ENCODE peak calls at places on chromosomes 16 and 17, in four cellular contexts. R is CD8-positive, alpha-beta T cell; O is HCT116; S is ovary. N is an unnamed sample. For H3K36me3 and H3K4me1, the result is how much of the 10 kb centered on the place peaks cover.

GRCh38 chr16:66950971-66951790 is 9.9 kb upstream of the CES3 start:
- DNase-seq in S (no peak), O (no peak), R (no peak), N (no peak)

GRCh38 chr17:65208753-65209152 is 71.6 kb downstream of the RGS9 start:
- DNase-seq in O (no peak), R (no peak), S (no peak), N (no peak)

GRCh38 chr17:33514369-33514768 is 221.3 kb upstream of the ASIC2 start:
- DNase-seq in R (no peak), O (no peak), S (no peak), N (no peak)

GRCh38 chr17:39573447-39574298 is 34.0 kb downstream of the NEUROD2 start:
- DNase-seq in R (no peak), S (peak), O (peak), N (peak)

GRCh38 chr17:67689534-67690177 is 28.1 kb upstream of the NOL11 start:
- DNase-seq in R (peak), O (peak), S (peak), N (peak)

GRCh38 chr16:67207857-67208524 is 9.1 kb downstream of the ELMO3 start:
- DNase-seq in R (no peak), O (no peak), S (peak), N (no peak)

GRCh38 chr17:7972131-7972785 is 30.2 kb upstream of the GUCY2D start:
- DNase-seq in S (no peak), O (no peak), R (no peak), N (no peak)

GRCh38 chr17:29664743-29665479 is 42.2 kb upstream of the CORO6 start:
- DNase-seq in O (peak), R (no peak), S (no peak), N (no peak)

GRCh38 chr17:32298721-32299578 is 33.3 kb downstream of the RHBDL3 start:
- DNase-seq in O (no peak), S (no peak), R (no peak), N (no peak)

GRCh38 chr17:83182620-83183063 is 103.2 kb downstream of the METRNL start:
- DNase-seq in R (no peak), S (no peak), O (no peak), N (peak)

GRCh38 chr17:66493283-66494019 is 191.0 kb downstream of the PRKCA start:
- DNase-seq in R (no peak), O (no peak), S (no peak), N (no peak)

GRCh38 chr16:81514041-81514559 is 69.5 kb downstream of the CMIP start:
- DNase-seq in S (no peak), R (no peak), O (no peak), N (no peak)

GRCh38 chr17:40486513-40487370 is 14.7 kb downstream of the TNS4 start:
- DNase-seq in R (no peak), O (peak), S (peak), N (no peak)

GRCh38 chr17:55398689-55399088 is 22.9 kb downstream of the MMD start:
- DNase-seq in O (no peak), S (no peak), R (no peak), N (no peak)

GRCh38 chr17:59620064-59620359 is 317 bp downstream of the CLTC start:
- DNase-seq in O (no peak), R (no peak), S (no peak), N (no peak)

GRCh38 chr17:47990962-47991731 is 20.2 kb downstream of the CDK5RAP3 start:
- DNase-seq in R (no peak), O (no peak), S (no peak), N (no peak)

GRCh38 chr16:15775663-15776304 is 81.0 kb downstream of the MYH11 start:
- DNase-seq in O (no peak), S (no peak), R (no peak), N (no peak)

GRCh38 chr17:42399121-42399520 is 10.9 kb upstream of the STAT3 start:
- DNase-seq in R (no peak), S (no peak), O (no peak), N (no peak)

GRCh38 chr17:77890771-77891170 is 67.7 kb upstream of the TNRC6C start:
- DNase-seq in S (no peak), R (no peak), O (no peak), N (no peak)

GRCh38 chr17:12768267-12768666 is 21.0 kb upstream of the ARHGAP44 start:
- DNase-seq in O (no peak), R (no peak), S (no peak), N (no peak)

GRCh38 chr17:72145972-72146755 is 25.3 kb downstream of the SOX9 start:
- DNase-seq in O (no peak), R (no peak), S (no peak), N (no peak)

GRCh38 chr16:28168991-28169554 is 42.7 kb downstream of the XPO6 start:
- DNase-seq in R (peak), O (no peak), S (no peak), N (no peak)

GRCh38 chr17:44901323-44901965 is 2.2 kb upstream of the EFTUD2 start:
- DNase-seq in R (no peak), S (no peak), O (no peak), N (no peak)

DNA sequence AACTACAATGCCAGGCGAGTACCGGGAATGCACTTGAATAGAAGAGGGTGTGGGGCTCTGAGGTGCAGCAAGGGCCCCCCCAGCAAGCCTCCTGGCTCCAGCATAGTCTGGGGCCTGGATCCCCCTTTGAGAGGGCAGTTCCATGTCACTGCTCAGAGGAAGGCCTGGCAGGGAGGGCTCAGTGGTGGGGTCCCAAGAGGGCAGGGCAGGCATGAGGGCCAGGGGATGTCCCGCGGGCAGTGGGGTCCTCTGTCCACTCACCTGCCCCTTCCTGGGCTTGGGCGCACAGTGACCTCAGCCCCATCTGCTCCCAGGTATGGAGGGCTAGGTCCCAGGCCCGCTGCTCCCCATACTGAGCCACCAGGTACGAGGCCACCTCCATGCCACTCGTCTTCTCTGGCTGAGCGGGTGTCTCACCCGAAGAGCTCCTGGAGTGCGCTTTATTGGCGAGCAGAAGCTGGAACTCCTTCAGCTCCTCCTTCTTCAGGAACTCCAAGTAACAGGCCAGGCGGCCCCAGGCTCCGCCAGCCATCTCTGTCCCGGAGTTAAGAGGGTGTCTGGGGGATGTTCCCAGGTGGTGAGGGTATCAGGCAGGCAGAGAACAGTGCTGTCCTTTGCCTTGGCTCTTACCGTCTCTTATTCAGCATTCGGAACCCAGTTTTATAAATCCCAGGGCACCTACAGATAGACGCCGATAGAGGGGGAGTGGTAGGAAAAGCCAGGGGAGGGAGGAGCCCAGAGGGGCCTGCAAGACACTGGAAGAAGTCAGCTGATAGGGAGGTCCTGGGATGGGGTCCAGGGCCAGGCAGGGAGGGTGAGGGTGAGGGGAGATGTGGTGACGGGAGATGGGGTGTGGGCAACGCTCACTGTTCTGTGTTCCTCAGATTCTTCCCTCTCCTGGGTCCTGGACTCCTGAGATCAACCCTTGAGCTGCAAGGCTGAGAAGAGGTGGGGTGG is 605 bp downstream of the NLRP1 start:
- DNase-seq in R (no peak), O (no peak), S (no peak), N (peak)
- TF ChIP-seq CTCF in R (no peak), O (no peak), S (no peak), N (no peak)

DNA sequence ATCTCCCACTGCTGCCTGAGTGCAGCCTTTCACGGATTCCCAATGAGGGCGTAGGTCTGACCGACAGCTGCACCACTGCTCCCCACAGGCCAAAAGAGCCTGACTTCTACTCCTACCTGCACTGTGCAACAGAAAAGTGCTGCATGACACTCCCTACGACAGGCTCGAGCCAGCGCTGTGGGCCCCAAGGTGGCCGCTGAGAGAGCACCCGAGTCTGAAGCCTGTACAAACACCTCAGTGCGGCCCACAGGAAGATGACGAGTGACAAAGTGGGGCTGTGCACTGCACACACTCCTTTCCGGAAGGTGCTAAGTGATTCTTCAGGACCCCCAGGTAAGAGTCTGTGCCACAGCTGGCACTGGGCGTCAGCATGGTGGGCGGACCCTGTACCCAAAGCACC is 41.2 kb downstream of the FANCA start:
- DNase-seq in O (no peak), R (no peak), S (no peak), N (no peak)
- H3K36me3 ChIP-seq in O (half or more), R (under half), S (under half), N (under half)

GRCh38 chr16:75264531-75264998 is 13.1 kb upstream of the BCAR1 start:
- DNase-seq in R (no peak), O (no peak), S (no peak), N (no peak)
- H3K4me1 ChIP-seq in R (under half), O (half or more), S (under half), N (under half)

DNA sequence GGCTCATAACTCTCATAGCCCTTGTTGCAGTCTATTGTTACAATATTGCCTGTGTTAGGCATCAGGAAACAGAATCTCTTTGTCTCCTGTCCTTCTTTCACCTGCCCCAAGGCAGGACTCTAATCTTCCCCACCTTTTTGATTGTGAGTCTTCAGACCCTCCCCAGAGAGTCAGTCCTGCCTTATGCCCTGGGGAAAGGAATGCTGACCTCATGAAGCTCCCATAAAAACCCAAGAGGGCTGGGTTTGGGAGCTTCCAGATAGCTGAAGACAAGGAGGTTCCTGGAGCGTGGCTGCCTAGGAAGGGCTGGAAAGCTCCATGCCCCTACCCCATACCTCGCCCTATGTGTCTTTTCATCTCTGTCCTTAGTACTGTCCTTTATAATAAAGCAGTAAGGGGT is 688.8 kb downstream of the WWOX start:
- DNase-seq in S (no peak), O (no peak), R (no peak), N (no peak)
- TF ChIP-seq CTCF in S (no peak), O (no peak), R (no peak), N (no peak)

GRCh38 chr16:70254095-70254964 is 2.6 kb upstream of the EXOSC6 start:
- DNase-seq in S (no peak), R (no peak), O (no peak), N (no peak)

GRCh38 chr16:70257391-70257790 is 5.7 kb upstream of the EXOSC6 start:
- DNase-seq in O (no peak), S (no peak), R (no peak), N (no peak)

GRCh38 chr16:70253291-70254094 is 1.8 kb upstream of the EXOSC6 start:
- DNase-seq in O (peak), S (no peak), R (no peak), N (peak)

GRCh38 chr16:70254965-70255286 is 3.2 kb upstream of the EXOSC6 start:
- DNase-seq in S (no peak), O (no peak), R (no peak), N (no peak)

DNA sequence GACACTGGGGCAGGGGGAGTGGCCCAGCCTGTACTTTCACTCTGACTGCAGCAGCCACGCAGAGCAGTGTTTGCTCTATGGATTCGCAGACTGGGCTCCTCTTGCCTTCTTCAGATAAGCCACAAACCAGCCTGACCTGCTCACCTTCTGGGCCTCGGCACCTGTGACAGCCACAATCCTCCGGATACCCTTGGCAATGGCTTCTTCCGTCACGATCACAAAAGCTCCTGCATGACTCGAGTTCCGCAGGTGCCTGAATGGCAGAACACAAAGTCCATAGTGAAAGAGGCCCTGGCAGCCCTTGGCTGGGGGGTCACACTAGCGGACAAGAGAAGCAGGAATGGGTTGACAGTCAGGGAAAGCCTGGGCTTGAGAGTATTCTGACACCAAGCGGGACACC is 3.8 kb upstream of the EXOSC6 start:
- DNase-seq in S (no peak), O (no peak), R (no peak), N (no peak)
- H3K36me3 ChIP-seq in S (under half), O (under half), R (under half), N (under half)

DNA sequence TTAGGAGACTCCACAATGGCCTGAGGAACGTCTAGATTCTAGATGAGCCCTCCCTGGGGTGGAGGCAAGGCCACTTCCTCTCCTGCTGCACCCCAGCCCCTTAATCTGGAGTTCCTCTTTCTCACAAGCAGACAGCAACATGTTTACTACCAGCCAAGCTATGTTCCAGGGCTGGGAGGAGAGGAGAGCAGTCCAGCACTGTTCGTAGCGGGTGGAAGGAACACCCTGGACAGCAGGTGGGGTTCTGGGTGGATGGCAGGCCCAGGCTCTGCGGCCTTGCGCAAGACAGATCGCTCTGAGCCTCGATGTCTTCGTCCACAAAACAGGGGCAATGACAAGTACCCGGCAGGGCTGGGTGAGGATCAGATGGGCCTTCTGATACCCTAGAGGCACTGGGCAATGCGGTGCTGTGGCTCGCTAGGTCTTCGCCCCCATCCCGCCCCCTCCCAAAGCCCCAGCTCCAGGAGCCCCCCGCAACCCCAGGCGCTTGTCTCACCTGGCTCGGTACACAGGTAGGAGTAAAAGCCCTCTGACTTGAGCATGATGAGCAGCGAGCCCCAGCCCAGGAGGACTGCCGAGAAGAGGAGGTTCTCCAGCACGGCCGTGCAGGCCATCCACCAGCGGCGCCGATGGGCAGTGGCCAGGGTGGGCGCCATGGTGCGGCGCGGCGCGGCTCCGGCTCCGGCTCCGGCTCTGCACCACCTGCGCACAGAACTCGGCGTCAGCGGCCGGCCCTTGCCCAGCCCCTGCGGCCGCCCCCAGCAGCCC is 1.2 kb downstream of the SLC43A2 start:
- DNase-seq in R (no peak), O (no peak), S (no peak), N (no peak)
- H3K4me1 ChIP-seq in R (under half), O (under half), S (under half), N (under half)

GRCh38 chr16:12898556-12898955 is 2.8 kb upstream of the SHISA9 start:
- DNase-seq in R (no peak), O (no peak), S (no peak), N (no peak)
- TF ChIP-seq CTCF in R (no peak), O (peak), S (no peak), N (no peak)

GRCh38 chr16:30766206-30766921 is 4.2 kb downstream of the RNF40 start:
- DNase-seq in R (no peak), O (no peak), S (no peak), N (no peak)

GRCh38 chr16:30768583-30769181 is 6.6 kb downstream of the RNF40 start:
- DNase-seq in O (no peak), R (no peak), S (peak), N (no peak)

GRCh38 chr16:30766922-30767284 is 4.8 kb downstream of the RNF40 start:
- DNase-seq in R (no peak), S (no peak), O (no peak), N (no peak)

GRCh38 chr16:30769379-30770089 is 7.4 kb downstream of the RNF40 start:
- DNase-seq in R (no peak), O (no peak), S (peak), N (no peak)

GRCh38 chr16:30767767-30768465 is 5.8 kb downstream of the RNF40 start:
- DNase-seq in S (peak), O (no peak), R (no peak), N (no peak)
- H3K36me3 ChIP-seq in S (under half), O (half or more), R (half or more), N (half or more)

DNA sequence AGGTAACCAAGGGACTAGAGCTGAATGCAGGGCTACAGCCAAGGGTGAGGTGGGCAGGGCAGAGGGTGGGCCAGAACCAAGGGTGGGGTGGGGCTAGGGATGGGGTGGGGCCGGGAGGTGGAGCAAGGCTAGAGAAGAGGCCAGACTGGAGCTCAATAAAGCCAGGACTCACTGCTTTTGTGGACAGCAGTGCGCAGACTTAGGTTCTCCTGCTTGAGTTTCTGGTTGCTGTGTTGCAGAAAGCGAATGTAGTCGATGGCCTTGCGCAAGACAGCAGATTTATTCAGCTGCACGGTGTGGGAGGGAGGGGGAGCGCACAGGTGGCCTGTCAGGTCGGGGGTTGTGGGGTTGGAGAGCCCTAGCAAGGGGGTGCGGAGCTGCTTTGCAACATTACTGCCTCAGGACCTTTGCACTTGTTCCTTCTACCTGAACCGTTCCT is 18.7 kb downstream of the SREBF1 start:
- DNase-seq in O (no peak), S (no peak), R (no peak), N (peak)
- H3K4me1 ChIP-seq in O (half or more), S (under half), R (under half), N (under half)

DNA sequence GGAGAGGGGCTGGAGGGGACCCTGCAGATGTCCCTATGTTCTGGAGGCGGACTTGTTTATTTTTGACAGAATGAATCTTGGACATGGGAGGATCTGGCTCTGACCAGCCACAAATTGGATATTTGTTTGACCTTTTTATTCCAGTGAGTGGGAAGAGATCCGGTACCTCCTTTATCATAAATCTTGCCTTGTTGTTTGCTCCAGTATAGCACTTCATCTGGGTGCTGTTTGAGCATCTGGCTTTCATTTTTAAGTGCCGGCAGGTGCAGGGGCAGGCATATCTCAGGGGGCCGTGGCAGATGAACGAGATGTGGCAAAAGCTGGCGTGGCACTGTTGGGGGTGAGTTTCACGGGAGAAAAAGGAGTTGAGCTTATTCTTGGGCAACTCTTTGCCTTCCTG is 37.8 kb downstream of the MSI2 start:
- DNase-seq in S (no peak), O (no peak), R (no peak), N (no peak)
- TF ChIP-seq CTCF in S (no peak), O (no peak), R (no peak), N (no peak)

N was measured in colonic mucosa.